ENCODE peak calls at places on chromosomes 11 and 22, in seven cellular contexts. D is mammary epithelial cell; W is SK-N-SH; E is CD8-positive, alpha-beta memory T cell; O is sigmoid colon; B is upper lobe of right lung; H is AG04449. G is an unnamed sample.

GRCh38 chr11:33128739-33129138 is 32.5 kb downstream of the CSTF3 start:
- DNase-seq in D (peak), W (no peak), E (no peak), O (no peak), B (no peak), H (no peak), G (no peak)

GRCh38 chr22:37244114-37244921 is at the start of gene RAC2:
- DNase-seq in D (peak), W (peak), E (peak), O (peak), B (peak), H (no peak), G (peak)

GRCh38 chr11:120248551-120249278 is 8.8 kb downstream of the POU2F3 start:
- DNase-seq in D (peak), W (no peak), E (no peak), O (no peak), B (no peak), H (no peak), G (no peak)

GRCh38 chr11:80727315-80727714 is 1286.5 kb upstream of the TENM4 start:
- DNase-seq in D (no peak), W (no peak), E (no peak), O (no peak), B (no peak), H (no peak), G (no peak)

GRCh38 chr22:38835888-38836301 is 7.9 kb downstream of the NPTXR start:
- DNase-seq in D (peak), W (no peak), E (no peak), O (no peak), B (no peak), H (no peak), G (no peak)

GRCh38 chr22:41862530-41863266 is 29.8 kb downstream of the SREBF2 start:
- DNase-seq in D (no peak), W (no peak), E (no peak), O (no peak), B (no peak), H (no peak), G (peak)

GRCh38 chr22:17774206-17774927 is at the start of gene BID:
- DNase-seq in D (no peak), W (peak), E (peak), O (no peak), B (peak), H (no peak), G (peak)

GRCh38 chr11:21567628-21568290 is 625.1 kb upstream of the ANO5 start:
- DNase-seq in D (peak), W (no peak), E (no peak), O (no peak), B (no peak), H (no peak), G (no peak)

GRCh38 chr11:119266517-119267255 is 50.2 kb downstream of the MCAM start:
- DNase-seq in D (peak), W (no peak), E (no peak), O (no peak), B (no peak), H (no peak), G (no peak)

GRCh38 chr11:121416909-121417567 is 35.1 kb upstream of the SORL1 start:
- DNase-seq in D (peak), W (no peak), E (peak), O (peak), B (peak), H (peak), G (no peak)

GRCh38 chr11:101091781-101092180 is 37.8 kb downstream of the PGR start:
- DNase-seq in D (peak), W (no peak), E (no peak), O (no peak), B (no peak), H (no peak), G (no peak)

GRCh38 chr11:35354644-35355043 is 64.7 kb downstream of the SLC1A2 start:
- DNase-seq in D (no peak), W (no peak), E (no peak), O (no peak), B (no peak), H (peak), G (no peak)

GRCh38 chr22:37492428-37493344 is 6.5 kb upstream of the MFNG start:
- DNase-seq in D (peak), W (peak), E (peak), O (no peak), B (peak), H (no peak), G (peak)

GRCh38 chr11:103488021-103488420 is 378.8 kb downstream of the DYNC2H1 start:
- DNase-seq in D (peak), W (no peak), E (no peak), O (no peak), B (no peak), H (no peak), G (no peak)

GRCh38 chr11:44611687-44612437 is 46.4 kb downstream of the CD82 start:
- DNase-seq in D (peak), W (no peak), E (peak), O (no peak), B (no peak), H (no peak), G (no peak)

GRCh38 chr11:58642120-58642625 is 19.7 kb downstream of the CNTF start:
- DNase-seq in D (no peak), W (no peak), E (no peak), O (no peak), B (no peak), H (no peak), G (no peak)

GRCh38 chr11:31804439-31805036 is 6.6 kb downstream of the PAX6 start:
- DNase-seq in D (no peak), W (peak), E (no peak), O (no peak), B (no peak), H (no peak), G (no peak)

GRCh38 chr11:114155116-114155515 is 95.6 kb downstream of the ZBTB16 start:
- DNase-seq in D (no peak), W (no peak), E (no peak), O (peak), B (no peak), H (no peak), G (peak)

GRCh38 chr22:48362736-48363404 is 1464.8 kb downstream of the BRD1 start:
- DNase-seq in D (no peak), W (no peak), E (no peak), O (peak), B (no peak), H (no peak), G (no peak)

GRCh38 chr22:36469094-36469710 is 12.2 kb downstream of the TXN2 start:
- DNase-seq in D (no peak), W (no peak), E (no peak), O (peak), B (no peak), H (no peak), G (no peak)

GRCh38 chr22:37566903-37567798 is 6.9 kb downstream of the CDC42EP1 start:
- DNase-seq in D (peak), W (peak), E (peak), O (peak), B (peak), H (no peak), G (peak)

GRCh38 chr11:34439521-34440258 is 956 bp downstream of the CAT start:
- DNase-seq in D (no peak), W (peak), E (no peak), O (no peak), B (no peak), H (no peak), G (no peak)

GRCh38 chr22:23063539-23064380 is 6.6 kb upstream of the GNAZ start:
- DNase-seq in D (no peak), W (peak), E (no peak), O (peak), B (peak), H (no peak), G (peak)

GRCh38 chr22:38777087-38777671 is 16.8 kb downstream of the DNAL4 start:
- DNase-seq in D (no peak), W (no peak), E (no peak), O (no peak), B (no peak), H (no peak), G (no peak)

GRCh38 chr11:130037881-130038601 is 31.7 kb upstream of the APLP2 start:
- DNase-seq in D (peak), W (no peak), E (no peak), O (no peak), B (no peak), H (no peak), G (no peak)

GRCh38 chr11:71364176-71364671 is 84.0 kb downstream of the DHCR7 start:
- DNase-seq in D (no peak), W (no peak), E (no peak), O (no peak), B (no peak), H (no peak), G (no peak)

GRCh38 chr11:107929611-107930200 is 1.5 kb downstream of the RAB39A start:
- DNase-seq in D (no peak), W (peak), E (no peak), O (no peak), B (no peak), H (no peak), G (peak)

GRCh38 chr22:27517361-27517760 is 284.2 kb downstream of the MN1 start:
- DNase-seq in D (no peak), W (no peak), E (no peak), O (no peak), B (no peak), H (no peak), G (no peak)

GRCh38 chr11:1872267-1872985 is 19.3 kb downstream of the PRR33 start:
- DNase-seq in D (no peak), W (no peak), E (peak), O (peak), B (peak), H (no peak), G (no peak)
- H3K4me3 ChIP-seq in D (no peak), W (no peak), E (no peak), O (no peak), B (no peak), H (no peak), G (no peak)

GRCh38 chr11:18632841-18633240 is 1.3 kb downstream of the SPTY2D1 start:
- DNase-seq in D (peak), W (no peak), E (no peak), O (no peak), B (no peak), H (no peak), G (no peak)
- H3K4me3 ChIP-seq in D (peak), W (peak), E (no peak), O (peak), B (peak), H (peak), G (peak)

DNA sequence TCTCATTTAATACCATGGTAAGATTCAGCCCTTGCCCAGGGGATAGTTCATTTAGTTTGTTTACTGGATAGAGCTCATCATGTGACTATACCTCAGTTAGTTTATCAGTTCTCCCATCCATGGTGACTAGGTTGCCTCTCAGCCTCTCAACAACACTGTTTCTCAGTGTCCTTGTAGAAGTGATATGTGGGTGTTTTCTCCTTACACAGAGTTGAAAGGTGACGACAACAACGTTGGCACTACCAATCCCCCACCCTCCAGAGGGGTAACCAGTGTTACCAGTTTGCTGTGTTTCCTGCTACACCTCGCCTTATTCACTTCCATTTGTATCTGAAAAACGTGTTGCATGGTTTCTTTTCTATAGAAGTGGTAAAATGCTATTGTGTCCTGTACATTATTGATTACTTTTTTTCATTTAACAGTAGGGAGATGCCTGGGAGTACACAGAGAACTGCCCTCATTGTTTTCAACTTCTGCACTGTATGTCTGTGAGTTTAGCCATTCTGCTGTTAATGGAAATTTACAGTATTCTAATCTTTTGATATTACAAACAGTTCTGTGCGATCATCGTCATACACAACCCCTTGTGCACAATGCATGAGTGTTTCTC is 11.6 kb downstream of the NEAT1 start:
- DNase-seq in D (peak), W (no peak), E (no peak), O (peak), B (no peak), H (no peak), G (no peak)
- H3K4me3 ChIP-seq in D (no peak), W (peak), E (no peak), O (no peak), B (no peak), H (peak), G (no peak)

GRCh38 chr11:124551987-124552386 is 8.5 kb upstream of the OR8B12 start:
- DNase-seq in D (no peak), W (no peak), E (no peak), O (no peak), B (no peak), H (no peak), G (no peak)
- H3K4me3 ChIP-seq in D (no peak), W (no peak), E (no peak), O (no peak), B (no peak), H (no peak), G (no peak)

GRCh38 chr11:5597953-5598352 is 1.5 kb downstream of the TRIM6 start:
- DNase-seq in D (no peak), W (no peak), E (no peak), O (no peak), B (no peak), H (no peak), G (no peak)
- H3K4me3 ChIP-seq in D (no peak), W (no peak), E (no peak), O (no peak), B (no peak), H (no peak), G (no peak)

G was measured in BE2C.